ENCODE peak calls at places on chromosomes 12 and 14, in nine cellular contexts. One of them, this sample, is unnamed.

GRCh38 chr12:124075836-124076235 is 102.8 kb downstream of the ZNF664 start:
- DNase-seq in cardiac fibroblast: no peak
- DNase-seq in choroid plexus epithelial cell: no peak
- DNase-seq in AG04450: no peak
- DNase-seq in tibial artery: no peak
- DNase-seq in spleen: no peak
- DNase-seq in GM12865: no peak
- DNase-seq in hepatocyte: no peak
- DNase-seq in fibroblast of villous mesenchyme: no peak
- DNase-seq in this sample: no peak

GRCh38 chr14:93759781-93760307 is 28.4 kb downstream of the PRIMA1 start:
- DNase-seq in fibroblast of villous mesenchyme: no peak
- DNase-seq in AG04450: no peak
- DNase-seq in hepatocyte: no peak
- DNase-seq in spleen: no peak
- DNase-seq in cardiac fibroblast: no peak
- DNase-seq in choroid plexus epithelial cell: no peak
- DNase-seq in tibial artery: peak
- DNase-seq in GM12865: no peak
- DNase-seq in this sample: no peak

GRCh38 chr14:45251912-45252311 is 1.1 kb downstream of the MIS18BP1 start:
- DNase-seq in tibial artery: no peak
- DNase-seq in spleen: no peak
- DNase-seq in AG04450: no peak
- DNase-seq in hepatocyte: no peak
- DNase-seq in GM12865: peak
- DNase-seq in cardiac fibroblast: peak
- DNase-seq in fibroblast of villous mesenchyme: peak
- DNase-seq in choroid plexus epithelial cell: peak
- DNase-seq in this sample: peak

GRCh38 chr14:52949711-52950409 is 990 bp downstream of the FERMT2 start:
- DNase-seq in fibroblast of villous mesenchyme: peak
- DNase-seq in choroid plexus epithelial cell: peak
- DNase-seq in AG04450: no peak
- DNase-seq in hepatocyte: peak
- DNase-seq in tibial artery: peak
- DNase-seq in GM12865: no peak
- DNase-seq in spleen: no peak
- DNase-seq in cardiac fibroblast: peak
- DNase-seq in this sample: peak

GRCh38 chr14:105281354-105282097 is 19.3 kb downstream of the BRF1 start:
- DNase-seq in spleen: no peak
- DNase-seq in choroid plexus epithelial cell: peak
- DNase-seq in hepatocyte: peak
- DNase-seq in tibial artery: no peak
- DNase-seq in GM12865: peak
- DNase-seq in cardiac fibroblast: peak
- DNase-seq in fibroblast of villous mesenchyme: peak
- DNase-seq in AG04450: peak
- DNase-seq in this sample: peak

GRCh38 chr12:109047081-109047805 is 5.1 kb upstream of the USP30 start:
- DNase-seq in AG04450: no peak
- DNase-seq in GM12865: no peak
- DNase-seq in choroid plexus epithelial cell: peak
- DNase-seq in cardiac fibroblast: peak
- DNase-seq in hepatocyte: no peak
- DNase-seq in spleen: no peak
- DNase-seq in tibial artery: no peak
- DNase-seq in fibroblast of villous mesenchyme: no peak
- DNase-seq in this sample: no peak

GRCh38 chr12:47206450-47206830 is 126.7 kb upstream of the AMIGO2 start:
- DNase-seq in choroid plexus epithelial cell: no peak
- DNase-seq in fibroblast of villous mesenchyme: no peak
- DNase-seq in tibial artery: no peak
- DNase-seq in GM12865: no peak
- DNase-seq in spleen: no peak
- DNase-seq in AG04450: no peak
- DNase-seq in cardiac fibroblast: no peak
- DNase-seq in hepatocyte: no peak
- DNase-seq in this sample: no peak

GRCh38 chr14:91158091-91158790 is 44.4 kb downstream of the DGLUCY start:
- DNase-seq in cardiac fibroblast: no peak
- DNase-seq in AG04450: no peak
- DNase-seq in GM12865: no peak
- DNase-seq in fibroblast of villous mesenchyme: no peak
- DNase-seq in tibial artery: no peak
- DNase-seq in hepatocyte: no peak
- DNase-seq in spleen: no peak
- DNase-seq in choroid plexus epithelial cell: no peak
- DNase-seq in this sample: no peak

GRCh38 chr14:96146131-96146771 is 58.4 kb upstream of the BDKRB2 start:
- DNase-seq in choroid plexus epithelial cell: peak
- DNase-seq in tibial artery: peak
- DNase-seq in fibroblast of villous mesenchyme: peak
- DNase-seq in AG04450: no peak
- DNase-seq in spleen: no peak
- DNase-seq in hepatocyte: no peak
- DNase-seq in GM12865: no peak
- DNase-seq in cardiac fibroblast: peak
- DNase-seq in this sample: peak

GRCh38 chr14:100589760-100590469 is 2.7 kb upstream of the BEGAIN start:
- DNase-seq in fibroblast of villous mesenchyme: no peak
- DNase-seq in AG04450: no peak
- DNase-seq in hepatocyte: no peak
- DNase-seq in choroid plexus epithelial cell: no peak
- DNase-seq in GM12865: no peak
- DNase-seq in cardiac fibroblast: no peak
- DNase-seq in spleen: peak
- DNase-seq in tibial artery: no peak
- DNase-seq in this sample: no peak

GRCh38 chr12:130153803-130154202 is 8.5 kb upstream of the FZD10 start:
- DNase-seq in fibroblast of villous mesenchyme: no peak
- DNase-seq in spleen: peak
- DNase-seq in tibial artery: no peak
- DNase-seq in choroid plexus epithelial cell: no peak
- DNase-seq in AG04450: no peak
- DNase-seq in cardiac fibroblast: no peak
- DNase-seq in hepatocyte: no peak
- DNase-seq in GM12865: no peak
- DNase-seq in this sample: no peak

GRCh38 chr14:104118006-104118844 is 20.2 kb upstream of the KIF26A start:
- DNase-seq in AG04450: no peak
- DNase-seq in cardiac fibroblast: no peak
- DNase-seq in fibroblast of villous mesenchyme: no peak
- DNase-seq in GM12865: no peak
- DNase-seq in spleen: peak
- DNase-seq in tibial artery: no peak
- DNase-seq in choroid plexus epithelial cell: no peak
- DNase-seq in hepatocyte: no peak
- DNase-seq in this sample: no peak

GRCh38 chr12:34304001-34304400 is 281.7 kb downstream of the ALG10 start:
- DNase-seq in tibial artery: no peak
- DNase-seq in choroid plexus epithelial cell: no peak
- DNase-seq in GM12865: no peak
- DNase-seq in hepatocyte: no peak
- DNase-seq in cardiac fibroblast: no peak
- DNase-seq in spleen: peak
- DNase-seq in fibroblast of villous mesenchyme: no peak
- DNase-seq in AG04450: no peak
- DNase-seq in this sample: no peak

GRCh38 chr12:127822743-127823433 is 444.1 kb upstream of the TMEM132C start:
- DNase-seq in fibroblast of villous mesenchyme: peak
- DNase-seq in AG04450: no peak
- DNase-seq in tibial artery: no peak
- DNase-seq in hepatocyte: peak
- DNase-seq in spleen: no peak
- DNase-seq in cardiac fibroblast: no peak
- DNase-seq in choroid plexus epithelial cell: no peak
- DNase-seq in GM12865: no peak
- DNase-seq in this sample: no peak

GRCh38 chr14:55514819-55515470 is 65.1 kb upstream of the KTN1 start:
- DNase-seq in fibroblast of villous mesenchyme: peak
- DNase-seq in GM12865: no peak
- DNase-seq in choroid plexus epithelial cell: peak
- DNase-seq in cardiac fibroblast: peak
- DNase-seq in hepatocyte: no peak
- DNase-seq in spleen: no peak
- DNase-seq in tibial artery: peak
- DNase-seq in AG04450: peak
- DNase-seq in this sample: peak

DNA sequence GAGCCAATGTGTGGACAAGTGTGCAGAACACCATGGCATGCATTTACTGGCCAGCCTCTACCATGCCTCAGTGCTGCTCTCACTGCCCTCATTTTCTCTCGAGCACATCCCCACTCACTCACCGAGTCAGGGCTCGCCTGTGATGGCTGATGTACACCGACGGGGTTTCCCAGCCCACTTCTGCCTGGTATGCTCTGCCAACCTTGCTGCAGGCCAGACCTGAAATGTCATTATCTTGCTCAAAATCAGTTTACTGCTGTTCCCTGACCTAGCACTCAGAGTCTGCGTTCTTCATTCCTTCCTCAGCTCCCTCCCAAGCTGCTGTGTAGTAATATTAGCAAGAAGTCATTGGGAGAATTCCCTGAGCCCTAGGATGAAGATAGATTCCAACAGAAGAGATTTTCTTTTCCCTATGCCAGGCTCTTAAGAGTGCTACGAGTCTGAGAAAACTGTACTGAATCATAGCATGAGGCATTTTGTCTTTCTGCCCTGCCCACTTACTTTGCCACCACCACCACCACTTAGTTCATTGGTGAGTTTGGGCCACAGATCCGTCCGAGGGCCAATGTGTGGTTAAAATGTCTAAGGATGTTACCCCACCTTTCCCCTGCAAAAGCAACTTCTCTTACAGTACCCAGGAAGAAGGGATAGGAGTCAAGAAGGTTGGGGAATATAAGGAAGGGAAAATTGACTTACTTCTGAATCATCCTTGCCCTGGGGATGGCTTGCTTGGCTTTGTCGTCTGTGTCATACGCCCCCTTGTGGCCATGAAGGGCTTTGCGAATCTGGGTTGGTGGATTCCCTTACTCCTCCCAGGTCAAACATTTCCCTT is 51.0 kb downstream of the BMAL2 start:
- DNase-seq in tibial artery: peak
- DNase-seq in choroid plexus epithelial cell: peak
- DNase-seq in AG04450: peak
- DNase-seq in spleen: peak
- DNase-seq in hepatocyte: peak
- DNase-seq in fibroblast of villous mesenchyme: peak
- DNase-seq in cardiac fibroblast: peak
- DNase-seq in GM12865: peak
- DNase-seq in this sample: peak
- TF ChIP-seq CTCF in tibial artery: peak
- TF ChIP-seq CTCF in choroid plexus epithelial cell: peak
- TF ChIP-seq CTCF in AG04450: peak
- TF ChIP-seq CTCF in spleen: peak
- TF ChIP-seq CTCF in hepatocyte: peak
- TF ChIP-seq CTCF in fibroblast of villous mesenchyme: peak
- TF ChIP-seq CTCF in cardiac fibroblast: peak
- TF ChIP-seq CTCF in GM12865: peak
- TF ChIP-seq CTCF in this sample: peak

GRCh38 chr12:67019070-67019469 is 250.1 kb upstream of the CAND1 start:
- DNase-seq in GM12865: no peak
- DNase-seq in tibial artery: no peak
- DNase-seq in AG04450: no peak
- DNase-seq in fibroblast of villous mesenchyme: no peak
- DNase-seq in cardiac fibroblast: no peak
- DNase-seq in choroid plexus epithelial cell: peak
- DNase-seq in hepatocyte: no peak
- DNase-seq in spleen: no peak
- DNase-seq in this sample: no peak
- H3K4me3 ChIP-seq in GM12865: no peak
- H3K4me3 ChIP-seq in tibial artery: no peak
- H3K4me3 ChIP-seq in AG04450: no peak
- H3K4me3 ChIP-seq in fibroblast of villous mesenchyme: no peak
- H3K4me3 ChIP-seq in cardiac fibroblast: no peak
- H3K4me3 ChIP-seq in choroid plexus epithelial cell: no peak
- H3K4me3 ChIP-seq in hepatocyte: no peak
- H3K4me3 ChIP-seq in spleen: no peak
- H3K4me3 ChIP-seq in this sample: no peak

DNA sequence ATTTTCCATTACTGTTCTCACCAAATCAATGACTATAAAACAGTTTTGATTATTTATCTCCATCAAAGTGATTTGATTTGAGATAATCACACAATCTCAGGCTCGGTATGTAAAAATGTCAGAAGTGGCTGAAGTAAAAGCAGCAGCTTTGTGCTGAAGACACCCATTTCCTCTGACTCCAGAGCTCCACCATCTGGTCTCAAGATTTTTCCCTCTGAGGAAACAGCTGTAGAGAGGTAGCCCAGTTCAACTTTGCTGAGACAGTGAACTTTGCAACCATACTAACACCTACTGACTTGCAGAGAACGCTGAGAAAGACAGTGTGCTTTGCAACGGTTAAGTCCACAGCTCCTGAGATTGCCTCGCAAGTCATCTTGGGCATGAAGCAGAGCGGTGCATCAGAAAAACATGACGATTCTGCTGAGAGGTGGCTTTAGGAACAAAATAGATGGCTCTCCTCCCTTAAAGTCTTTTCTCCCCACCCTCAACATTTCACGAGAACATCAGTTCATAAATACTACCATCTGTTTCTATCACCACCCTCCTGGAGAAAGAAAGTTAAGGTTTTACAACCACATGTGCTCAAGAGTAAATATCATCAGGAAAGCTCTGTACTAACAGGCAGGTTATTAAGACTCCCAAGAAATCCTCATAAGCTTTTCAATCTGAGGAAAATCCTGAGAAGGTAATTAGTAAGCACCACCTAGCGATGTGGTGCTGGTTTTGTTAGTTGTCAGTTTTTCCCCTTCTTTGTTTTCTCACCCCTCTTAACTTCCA is 34.8 kb downstream of the HIGD1C start:
- DNase-seq in fibroblast of villous mesenchyme: peak
- DNase-seq in AG04450: peak
- DNase-seq in tibial artery: peak
- DNase-seq in hepatocyte: peak
- DNase-seq in cardiac fibroblast: peak
- DNase-seq in spleen: no peak
- DNase-seq in GM12865: peak
- DNase-seq in choroid plexus epithelial cell: peak
- DNase-seq in this sample: peak
- TF ChIP-seq CTCF in fibroblast of villous mesenchyme: peak
- TF ChIP-seq CTCF in AG04450: peak
- TF ChIP-seq CTCF in tibial artery: peak
- TF ChIP-seq CTCF in hepatocyte: peak
- TF ChIP-seq CTCF in cardiac fibroblast: peak
- TF ChIP-seq CTCF in spleen: no peak
- TF ChIP-seq CTCF in GM12865: peak
- TF ChIP-seq CTCF in choroid plexus epithelial cell: peak
- TF ChIP-seq CTCF in this sample: peak

DNA sequence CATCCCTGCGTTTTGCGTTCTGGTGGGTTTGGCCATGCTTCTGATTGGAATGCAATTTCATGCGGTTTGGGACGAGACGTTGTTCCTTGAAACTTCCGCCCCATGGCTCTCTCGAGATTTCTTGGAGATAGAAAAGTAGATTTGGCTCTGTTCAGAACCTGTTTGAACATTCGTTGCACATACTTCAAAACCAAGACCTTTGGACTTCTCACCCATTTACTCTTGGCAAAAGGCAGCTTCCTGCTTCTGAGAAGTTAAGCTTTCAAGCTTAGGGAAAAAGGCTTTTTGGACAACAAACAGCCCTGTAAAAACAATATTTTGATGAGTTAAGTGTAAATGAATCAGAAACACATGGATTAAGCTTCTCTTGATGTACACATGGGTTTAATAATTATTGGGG is 467.3 kb downstream of the MED13L start:
- DNase-seq in hepatocyte: peak
- DNase-seq in tibial artery: no peak
- DNase-seq in cardiac fibroblast: no peak
- DNase-seq in spleen: no peak
- DNase-seq in AG04450: no peak
- DNase-seq in GM12865: no peak
- DNase-seq in choroid plexus epithelial cell: no peak
- DNase-seq in fibroblast of villous mesenchyme: no peak
- DNase-seq in this sample: no peak
- H3K4me3 ChIP-seq in hepatocyte: no peak
- H3K4me3 ChIP-seq in tibial artery: no peak
- H3K4me3 ChIP-seq in cardiac fibroblast: no peak
- H3K4me3 ChIP-seq in spleen: no peak
- H3K4me3 ChIP-seq in AG04450: no peak
- H3K4me3 ChIP-seq in GM12865: no peak
- H3K4me3 ChIP-seq in choroid plexus epithelial cell: no peak
- H3K4me3 ChIP-seq in fibroblast of villous mesenchyme: no peak
- H3K4me3 ChIP-seq in this sample: no peak

This sample was measured in fibroblast of pulmonary artery.